ENCODE peak calls at places on chromosomes 4 and X, in five cellular contexts. H is skeletal muscle cell; T is epithelial cell of proximal tubule; P is stimulated activated naive B cell treated with anti-CD40 and anti-IgM and Interleukin-4, amounts not matched to agents 10 μg/mL and 1 μg/mL and 100 μg/mL, for 72 hours; M is cardiac muscle cell. W is an unnamed sample.

GRCh38 chr4:169272265-169272886 is 1.6 kb upstream of the SH3RF1 start:
- DNase-seq in T (no peak), M (peak), P (no peak), H (no peak), W (peak)

GRCh38 chr4:142129473-142129872 is 493.1 kb downstream of the IL15 start:
- DNase-seq in P (no peak), H (no peak), T (no peak), M (no peak), W (no peak)

GRCh38 chrX:9195199-9195880 is 161.4 kb upstream of the FAM9B start:
- DNase-seq in P (no peak), T (no peak), M (no peak), H (no peak), W (no peak)

GRCh38 chrX:103211012-103211715 is 3.7 kb upstream of the BEX4 start:
- DNase-seq in M (peak), T (no peak), P (peak), H (no peak), W (peak)

GRCh38 chrX:15524417-15524816 is 23.8 kb downstream of the BMX start:
- DNase-seq in H (no peak), M (peak), T (no peak), P (no peak), W (peak)

GRCh38 chrX:119190736-119191282 is 45.3 kb upstream of the PGRMC1 start:
- DNase-seq in T (no peak), H (peak), M (peak), P (no peak), W (peak)

GRCh38 chr4:185573651-185574199 is 38.4 kb upstream of the PDLIM3 start:
- DNase-seq in M (peak), T (no peak), H (peak), P (no peak), W (peak)

GRCh38 chr4:12993923-12994322 is 490.2 kb downstream of the RAB28 start:
- DNase-seq in H (no peak), P (no peak), T (no peak), M (no peak), W (no peak)

GRCh38 chr4:25221377-25221776 is 12.5 kb upstream of the PI4K2B start:
- DNase-seq in M (no peak), T (no peak), H (no peak), P (no peak), W (no peak)

GRCh38 chr4:169079942-169080827 is 70.1 kb upstream of the CBR4 start:
- DNase-seq in P (peak), H (peak), T (no peak), M (peak), W (peak)

GRCh38 chr4:69060651-69061308 is 35.5 kb upstream of the UGT2B7 start:
- DNase-seq in M (no peak), T (no peak), H (no peak), P (no peak), W (no peak)

GRCh38 chrX:70289793-70290770 is at the start of the genes KIF4A and PDZD11:
- DNase-seq in T (no peak), P (peak), H (peak), M (peak), W (peak)

GRCh38 chrX:7378406-7378805 is 230.5 kb upstream of the PUDP start:
- DNase-seq in T (no peak), H (no peak), P (no peak), M (no peak), W (no peak)

GRCh38 chr4:158799856-158800255 is 31.0 kb downstream of the FNIP2 start:
- DNase-seq in M (no peak), P (no peak), T (no peak), H (no peak), W (no peak)

GRCh38 chrX:103233263-103233662 is 18.4 kb downstream of the BEX4 start:
- DNase-seq in H (no peak), T (no peak), P (no peak), M (no peak), W (no peak)

GRCh38 chr4:154559141-154559841 is 3.5 kb upstream of the FGB start:
- DNase-seq in P (no peak), M (peak), T (peak), H (peak), W (peak)

GRCh38 chrX:38006283-38006682 is at the start of gene SYTL5:
- DNase-seq in M (no peak), T (no peak), P (no peak), H (no peak), W (no peak)

GRCh38 chr4:3636628-3637320 is 104.6 kb upstream of the LRPAP1 start:
- DNase-seq in T (no peak), H (no peak), M (no peak), P (no peak), W (no peak)

GRCh38 chr4:94680131-94680862 is 77.5 kb upstream of the BMPR1B start:
- DNase-seq in T (no peak), H (no peak), P (no peak), M (no peak), W (no peak)

GRCh38 chr4:2591189-2591588 is 54.7 kb downstream of the FAM193A start:
- DNase-seq in M (peak), P (no peak), T (no peak), H (no peak), W (peak)

GRCh38 chrX:105483011-105483410 is 262.5 kb upstream of the TEX13A start:
- DNase-seq in H (peak), M (peak), P (no peak), T (no peak), W (peak)

GRCh38 chr4:118112647-118113046 is 78.4 kb downstream of the NDST3 start:
- DNase-seq in H (no peak), T (peak), P (no peak), M (peak), W (peak)

GRCh38 chr4:125677665-125678307 is 363.0 kb downstream of the FAT4 start:
- DNase-seq in T (no peak), M (no peak), P (no peak), H (no peak), W (no peak)

GRCh38 chr4:169226565-169226964 is 44.2 kb downstream of the SH3RF1 start:
- DNase-seq in M (no peak), H (no peak), T (no peak), P (no peak), W (no peak)

GRCh38 chr4:86569103-86569870 is 24.8 kb upstream of the PTPN13 start:
- DNase-seq in H (no peak), M (no peak), P (no peak), T (no peak), W (no peak)

GRCh38 chr4:76449362-76449767 is 14.3 kb downstream of the SHROOM3 start:
- DNase-seq in M (peak), H (no peak), T (peak), P (no peak), W (no peak)

GRCh38 chrX:16822723-16823122 is 36.5 kb downstream of the TXLNG start:
- DNase-seq in P (no peak), H (peak), M (peak), T (no peak), W (peak)

W was measured in IMR-90.